ENCODE peak calls at places on chromosomes 5 and 9, in seven cellular contexts. G is mesendoderm, Y is H7, N is fibroblast of the aortic adventitia, Z is tibial nerve, U is brain microvascular endothelial cell, M is kidney epithelial cell. O is an unnamed sample.
A peak's percentile ranks its signal among the peaks of the same experiment; 100 is the strongest.

GRCh38 chr9:12554636-12555035 is 138.5 kb upstream of the TYRP1 start:
- DNase-seq in G (peak; percentile 41), Y (no peak), N (peak; percentile 9), Z (no peak), U (no peak), M (no peak), O (no peak)

GRCh38 chr5:78587775-78588291 is 60.7 kb downstream of the LHFPL2 start:
- DNase-seq in G (no peak), Y (no peak), N (peak; percentile 74), Z (no peak), U (no peak), M (no peak), O (no peak)

GRCh38 chr5:179802950-179803562 is 3.6 kb downstream of the MGAT4B start:
- DNase-seq in G (no peak), Y (peak; percentile 88), N (no peak), Z (no peak), U (no peak), M (no peak), O (no peak)

GRCh38 chr5:32780508-32780919 is 69.4 kb downstream of the NPR3 start:
- DNase-seq in G (no peak), Y (no peak), N (peak; percentile 66), Z (no peak), U (no peak), M (no peak), O (peak; percentile 69)

GRCh38 chr5:96172436-96172835 is 210.8 kb upstream of the ELL2 start:
- DNase-seq in G (no peak), Y (no peak), N (peak; percentile 59), Z (no peak), U (peak; percentile 33), M (no peak), O (no peak)

GRCh38 chr5:35438288-35438687 is 179.4 kb upstream of the SPEF2 start:
- DNase-seq in G (no peak), Y (no peak), N (no peak), Z (no peak), U (no peak), M (no peak), O (no peak)

GRCh38 chr5:139482050-139482889 is at the start of gene STING1:
- DNase-seq in G (no peak), Y (no peak), N (peak; percentile 98), Z (peak; percentile 70), U (peak; percentile 94), M (peak; percentile 78), O (peak; percentile 90)

GRCh38 chr5:176810084-176810597 is at the start of gene UNC5A:
- DNase-seq in G (peak; percentile 73), Y (peak; percentile 97), N (no peak), Z (no peak), U (peak; percentile 10), M (no peak), O (no peak)

GRCh38 chr9:19992556-19992955 is 203.7 kb upstream of the SLC24A2 start:
- DNase-seq in G (no peak), Y (no peak), N (peak; percentile 43), Z (no peak), U (peak; percentile 72), M (peak; percentile 68), O (no peak)

GRCh38 chr9:70352802-70353201 is 61.7 kb downstream of the KLF9 start:
- DNase-seq in G (no peak), Y (no peak), N (peak; percentile 58), Z (no peak), U (no peak), M (no peak), O (no peak)

GRCh38 chr5:121031487-121031886 is 567.4 kb downstream of the PRR16 start:
- DNase-seq in G (no peak), Y (no peak), N (peak; percentile 7), Z (no peak), U (no peak), M (no peak), O (no peak)

GRCh38 chr5:15693036-15693728 is 193.2 kb downstream of the FBXL7 start:
- DNase-seq in G (no peak), Y (no peak), N (peak; percentile 57), Z (no peak), U (peak; percentile 64), M (no peak), O (no peak)

GRCh38 chr5:15695171-15695676 is 195.2 kb downstream of the FBXL7 start:
- DNase-seq in G (no peak), Y (no peak), N (peak; percentile 50), Z (no peak), U (peak; percentile 47), M (no peak), O (no peak)

GRCh38 chr5:15691536-15691935 is 191.6 kb downstream of the FBXL7 start:
- DNase-seq in G (no peak), Y (no peak), N (peak; percentile 78), Z (no peak), U (no peak), M (no peak), O (no peak)

GRCh38 chr5:15693933-15694332 is 194.0 kb downstream of the FBXL7 start:
- DNase-seq in G (peak; percentile 54), Y (no peak), N (no peak), Z (no peak), U (no peak), M (no peak), O (no peak)

DNA sequence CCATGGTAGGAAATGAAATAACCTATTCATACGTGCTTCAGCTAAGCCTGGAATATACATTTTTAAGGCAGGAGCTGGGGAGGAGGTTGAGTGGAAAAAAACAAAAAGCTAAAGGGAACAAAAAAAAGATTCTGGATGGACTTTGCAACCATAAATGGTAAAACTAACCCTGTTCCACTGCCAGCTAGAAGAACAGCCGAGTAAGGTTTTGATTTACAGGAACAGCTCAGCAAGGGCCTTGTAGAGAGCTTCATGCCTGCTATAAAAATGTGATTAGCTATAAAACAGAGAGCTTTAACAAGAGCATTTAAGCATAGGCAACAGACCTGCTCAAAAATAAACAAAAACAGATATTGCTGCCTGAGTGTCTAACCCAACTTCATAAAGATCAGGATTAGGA is 194.7 kb downstream of the FBXL7 start:
- DNase-seq in G (no peak), Y (no peak), N (peak; percentile 65), Z (no peak), U (no peak), M (no peak), O (no peak)
- H3K4me3 ChIP-seq in G (no peak overlapping the region), Y (no peak overlapping the region), N (no peak overlapping the region), Z (no peak overlapping the region), U (no peak overlapping the region), M (no peak overlapping the region), O (peak overlapping the region; percentile 26)

DNA sequence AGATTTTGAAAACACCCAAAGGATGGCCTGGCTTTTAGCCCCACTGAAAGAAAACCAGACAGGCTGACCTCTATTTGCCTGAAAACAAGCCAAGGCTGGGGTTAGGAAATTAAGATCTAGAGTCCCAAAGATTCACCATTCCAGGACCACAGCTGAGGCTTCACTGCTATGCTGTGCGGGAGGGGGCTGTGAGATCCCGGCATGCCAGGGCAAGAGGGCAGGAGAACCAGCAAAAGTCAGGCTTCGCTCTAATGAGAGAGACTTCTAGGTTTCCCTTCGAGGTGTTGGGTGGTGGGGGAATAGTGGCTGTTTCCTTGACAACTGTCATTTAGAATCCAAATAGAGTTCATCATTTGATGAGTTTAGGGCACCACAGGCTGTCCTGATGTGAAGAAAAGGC is 152.9 kb upstream of the NFIB start:
- DNase-seq in G (no peak), Y (peak; percentile 42), N (no peak), Z (no peak), U (no peak), M (no peak), O (no peak)
- H3K4me3 ChIP-seq in G (no peak overlapping the region), Y (no peak overlapping the region), N (no peak overlapping the region), Z (no peak overlapping the region), U (no peak overlapping the region), M (no peak overlapping the region), O (no peak overlapping the region)

GRCh38 chr9:88949425-88949824 is 41.8 kb upstream of the S1PR3 start:
- DNase-seq in G (no peak), Y (no peak), N (peak; percentile 66), Z (no peak), U (peak; percentile 64), M (no peak), O (no peak)
- H3K4me3 ChIP-seq in G (no peak overlapping the region), Y (no peak overlapping the region), N (no peak overlapping the region), Z (no peak overlapping the region), U (no peak overlapping the region), M (no peak overlapping the region), O (no peak overlapping the region)

DNA sequence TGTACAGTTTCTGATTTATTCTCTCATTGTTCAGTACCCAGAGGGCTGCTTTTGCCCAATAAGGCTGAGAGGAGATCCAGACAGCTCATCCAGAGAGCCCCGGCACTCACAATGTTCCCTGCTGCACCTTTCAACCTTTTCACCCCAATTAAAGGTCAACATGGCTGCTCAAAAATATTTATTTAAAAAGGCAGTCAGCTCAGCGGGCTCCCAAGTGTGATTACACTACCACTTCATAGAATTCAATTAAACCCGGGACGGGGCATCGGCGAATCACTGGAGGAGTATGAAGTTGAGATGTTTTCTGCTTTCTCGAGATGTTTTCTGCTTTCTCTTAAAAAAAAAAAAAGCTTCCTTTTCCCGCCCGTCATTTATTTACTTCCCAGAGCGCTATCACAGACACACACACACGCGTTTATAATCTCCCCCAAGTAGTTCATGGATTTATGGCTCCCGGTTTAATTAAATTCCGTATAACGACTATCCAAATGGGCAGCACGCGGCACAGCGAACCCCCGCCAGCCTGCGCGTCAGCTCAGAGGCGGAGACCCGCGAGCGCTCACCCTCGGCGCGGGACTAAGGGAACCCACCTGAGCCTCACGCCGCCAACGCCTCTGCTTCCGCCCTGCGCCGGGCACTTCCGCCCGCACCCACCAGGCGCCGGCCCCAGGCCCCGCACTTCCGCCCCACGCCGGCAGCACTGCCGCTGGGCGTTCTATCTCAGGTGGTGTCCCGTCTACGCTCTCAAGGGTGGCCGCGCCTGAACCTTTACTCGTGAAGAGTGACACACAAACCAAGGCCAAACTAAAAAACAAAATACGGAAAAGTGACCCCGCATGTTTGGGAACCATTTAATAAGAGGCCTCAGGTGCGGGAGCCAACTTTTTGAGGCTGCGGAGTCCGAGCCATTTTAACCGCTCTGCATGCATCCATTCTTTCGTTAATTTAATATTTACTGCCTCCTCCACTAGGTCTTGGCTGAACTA is at the start of gene C5orf63:
- DNase-seq in G (no peak), Y (peak; percentile 46), N (peak; percentile 30), Z (peak; percentile 17), U (no peak), M (no peak), O (no peak)
- H3K4me3 ChIP-seq in G (no peak within 1 kb of the TSS), Y (peak within 1 kb of the TSS; percentile 27), N (peak within 1 kb of the TSS; percentile 68), Z (peak within 1 kb of the TSS; percentile 45), U (peak within 1 kb of the TSS; percentile 65), M (peak within 1 kb of the TSS; percentile 68), O (peak within 1 kb of the TSS; percentile 75)

DNA sequence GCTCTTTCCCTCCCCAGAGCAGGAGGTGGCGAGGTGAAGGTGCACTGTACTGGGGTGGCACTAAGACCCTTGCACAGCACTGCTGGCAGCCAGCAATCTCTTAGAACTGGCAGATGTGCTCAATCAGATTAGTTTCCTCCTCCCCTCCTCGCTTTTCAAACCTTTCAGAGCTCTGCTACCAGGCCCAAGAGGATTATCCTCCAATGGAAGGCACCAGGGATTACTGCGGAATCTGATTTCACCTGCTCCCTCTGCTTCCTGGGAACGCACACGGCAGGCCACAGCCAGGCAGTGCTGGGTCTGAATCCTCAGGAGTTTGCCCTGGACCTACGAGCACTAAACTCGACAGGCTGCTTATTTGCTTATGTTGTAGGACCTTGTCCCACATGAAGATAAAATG is 32.8 kb downstream of the FABP6 start:
- DNase-seq in G (peak; percentile 39), Y (peak; percentile 65), N (no peak), Z (no peak), U (no peak), M (no peak), O (no peak)
- H3K4me3 ChIP-seq in G (no peak overlapping the region), Y (no peak overlapping the region), N (no peak overlapping the region), Z (no peak overlapping the region), U (no peak overlapping the region), M (no peak overlapping the region), O (no peak overlapping the region)

O was measured in coronary artery.